ENCODE peak calls at places on chromosomes 7 and 10, in eight cellular contexts. S is body of pancreas, X is upper lobe of left lung, Y is tibial nerve, V is A549, K is IMR-90, L is transverse colon, Z is adrenal gland. U is an unnamed sample.

GRCh38 chr10:1166101-1166827 is 110.1 kb downstream of the WDR37 start:
- DNase-seq in S (no peak), X (peak; percentile 40), Y (no peak), V (no peak), K (no peak), L (no peak), Z (no peak), U (no peak)

GRCh38 chr7:1843271-1843861 is 173.3 kb downstream of the ELFN1 start:
- DNase-seq in S (peak; percentile 5), X (peak; percentile 43), Y (peak; percentile 4), V (no peak), K (peak; percentile 12), L (no peak), Z (peak; percentile 5), U (no peak)

GRCh38 chr7:135204271-135204872 is 7.0 kb downstream of the WDR91 start:
- DNase-seq in S (peak; percentile 53), X (no peak), Y (no peak), V (no peak), K (peak; percentile 93), L (no peak), Z (no peak), U (no peak)

GRCh38 chr10:90222372-90222771 is 521.0 kb downstream of the KIF20B start:
- DNase-seq in S (no peak), X (no peak), Y (no peak), V (no peak), K (peak; percentile 80), L (no peak), Z (no peak), U (no peak)

GRCh38 chr7:98930464-98930863 is 52.1 kb downstream of the TRRAP start:
- DNase-seq in S (no peak), X (no peak), Y (no peak), V (no peak), K (no peak), L (peak; percentile 33), Z (no peak), U (no peak)

GRCh38 chr10:23467024-23467423 is 28.1 kb downstream of the OTUD1 start:
- DNase-seq in S (no peak), X (no peak), Y (no peak), V (no peak), K (no peak), L (no peak), Z (no peak), U (no peak)

GRCh38 chr10:121183241-121183640 is 332.1 kb downstream of the WDR11 start:
- DNase-seq in S (no peak), X (no peak), Y (no peak), V (no peak), K (no peak), L (no peak), Z (no peak), U (no peak)

GRCh38 chr7:106059556-106059955 is 52.6 kb downstream of the SYPL1 start:
- DNase-seq in S (no peak), X (no peak), Y (no peak), V (no peak), K (no peak), L (no peak), Z (no peak), U (no peak)

GRCh38 chr10:100024741-100025140 is 15.0 kb upstream of the DNMBP start:
- DNase-seq in S (no peak), X (no peak), Y (no peak), V (no peak), K (no peak), L (no peak), Z (no peak), U (no peak)

GRCh38 chr7:101390901-101391301 is 28.2 kb downstream of the COL26A1 start:
- DNase-seq in S (no peak), X (no peak), Y (peak; percentile 27), V (no peak), K (no peak), L (peak; percentile 23), Z (no peak), U (peak; percentile 69)

GRCh38 chr10:44393051-44393630 is 8.2 kb upstream of the CXCL12 start:
- DNase-seq in S (no peak), X (no peak), Y (no peak), V (no peak), K (peak; percentile 13), L (peak; percentile 44), Z (no peak), U (no peak)

GRCh38 chr10:112246-112645 is 23.0 kb upstream of the ZMYND11 start:
- DNase-seq in S (no peak), X (no peak), Y (no peak), V (no peak), K (peak; percentile 10), L (no peak), Z (no peak), U (no peak)

GRCh38 chr10:20466731-20467130 is 430.4 kb downstream of the NEBL start:
- DNase-seq in S (no peak), X (no peak), Y (no peak), V (no peak), K (peak; percentile 2), L (no peak), Z (no peak), U (no peak)

GRCh38 chr7:44999245-45000095 is 531 bp upstream of the CCM2 start:
- DNase-seq in S (peak; percentile 100), X (peak; percentile 98), Y (peak; percentile 97), V (peak; percentile 99), K (peak; percentile 99), L (peak; percentile 100), Z (peak; percentile 100), U (peak; percentile 100)

GRCh38 chr7:45003789-45004188 is 3.8 kb downstream of the CCM2 start:
- DNase-seq in S (no peak), X (no peak), Y (no peak), V (no peak), K (no peak), L (no peak), Z (no peak), U (no peak)

GRCh38 chr7:45000096-45001032 is at the start of gene CCM2:
- DNase-seq in S (peak; percentile 55), X (peak; percentile 92), Y (no peak), V (no peak), K (peak; percentile 32), L (peak; percentile 54), Z (peak; percentile 63), U (peak; percentile 79)

GRCh38 chr7:45001826-45002225 is 1.8 kb downstream of the CCM2 start:
- DNase-seq in S (no peak), X (no peak), Y (no peak), V (no peak), K (no peak), L (no peak), Z (no peak), U (no peak)

DNA sequence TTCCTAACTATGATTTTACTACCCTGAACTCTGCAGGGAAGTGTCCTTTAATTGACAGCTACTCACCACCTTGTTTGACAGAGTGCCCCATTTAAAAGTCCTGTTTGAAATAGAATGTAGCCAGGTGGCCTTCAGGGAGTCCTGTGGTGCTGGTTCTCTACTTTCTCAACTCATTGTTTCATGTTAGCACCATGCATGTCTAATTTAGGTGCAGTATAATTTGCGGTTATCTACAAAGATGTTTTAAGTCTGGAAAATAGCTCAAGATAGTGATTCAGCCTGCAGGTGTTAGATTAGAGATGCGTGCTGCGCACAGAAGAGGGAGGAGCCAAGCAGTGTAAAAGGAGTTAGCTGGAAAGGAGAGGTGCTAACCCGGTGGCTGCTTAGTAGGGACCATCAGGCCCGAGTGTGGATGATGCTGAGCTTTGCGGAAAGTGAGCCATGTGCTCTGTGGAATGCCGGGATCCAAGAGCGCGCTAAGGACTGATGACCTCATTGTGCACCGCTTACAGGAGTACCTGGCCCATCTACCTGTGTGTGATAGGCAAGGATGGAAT is 1.2 kb downstream of the CCM2 start:
- DNase-seq in S (peak; percentile 48), X (no peak), Y (no peak), V (no peak), K (no peak), L (peak; percentile 55), Z (peak; percentile 34), U (no peak)
- TF ChIP-seq POLR2A in S (no peak), X (no peak), Y (no peak), V (no peak), K (no peak), L (no peak), Z (no peak), U (no peak)

GRCh38 chr7:5214236-5214635 is 24.2 kb downstream of the WIPI2 start:
- DNase-seq in S (no peak), X (no peak), Y (no peak), V (no peak), K (no peak), L (no peak), Z (no peak), U (no peak)
- H3K4me3 ChIP-seq in S (no peak overlapping the region), X (no peak overlapping the region), Y (no peak overlapping the region), V (no peak overlapping the region), K (no peak overlapping the region), L (no peak overlapping the region), Z (no peak overlapping the region), U (no peak overlapping the region)

GRCh38 chr7:47382200-47382599 is 199.7 kb downstream of the TNS3 start:
- DNase-seq in S (peak; percentile 8), X (no peak), Y (no peak), V (no peak), K (no peak), L (peak; percentile 1), Z (no peak), U (no peak)

GRCh38 chr7:47381132-47381495 is 200.8 kb downstream of the TNS3 start:
- DNase-seq in S (no peak), X (no peak), Y (no peak), V (no peak), K (no peak), L (no peak), Z (no peak), U (no peak)

GRCh38 chr7:47379629-47380324 is 202.1 kb downstream of the TNS3 start:
- DNase-seq in S (peak; percentile 85), X (peak; percentile 82), Y (peak; percentile 44), V (peak; percentile 31), K (peak; percentile 75), L (peak; percentile 87), Z (peak; percentile 48), U (peak; percentile 89)

GRCh38 chr7:47378728-47379395 is 203.0 kb downstream of the TNS3 start:
- DNase-seq in S (peak; percentile 11), X (no peak), Y (no peak), V (no peak), K (no peak), L (peak; percentile 8), Z (no peak), U (no peak)

DNA sequence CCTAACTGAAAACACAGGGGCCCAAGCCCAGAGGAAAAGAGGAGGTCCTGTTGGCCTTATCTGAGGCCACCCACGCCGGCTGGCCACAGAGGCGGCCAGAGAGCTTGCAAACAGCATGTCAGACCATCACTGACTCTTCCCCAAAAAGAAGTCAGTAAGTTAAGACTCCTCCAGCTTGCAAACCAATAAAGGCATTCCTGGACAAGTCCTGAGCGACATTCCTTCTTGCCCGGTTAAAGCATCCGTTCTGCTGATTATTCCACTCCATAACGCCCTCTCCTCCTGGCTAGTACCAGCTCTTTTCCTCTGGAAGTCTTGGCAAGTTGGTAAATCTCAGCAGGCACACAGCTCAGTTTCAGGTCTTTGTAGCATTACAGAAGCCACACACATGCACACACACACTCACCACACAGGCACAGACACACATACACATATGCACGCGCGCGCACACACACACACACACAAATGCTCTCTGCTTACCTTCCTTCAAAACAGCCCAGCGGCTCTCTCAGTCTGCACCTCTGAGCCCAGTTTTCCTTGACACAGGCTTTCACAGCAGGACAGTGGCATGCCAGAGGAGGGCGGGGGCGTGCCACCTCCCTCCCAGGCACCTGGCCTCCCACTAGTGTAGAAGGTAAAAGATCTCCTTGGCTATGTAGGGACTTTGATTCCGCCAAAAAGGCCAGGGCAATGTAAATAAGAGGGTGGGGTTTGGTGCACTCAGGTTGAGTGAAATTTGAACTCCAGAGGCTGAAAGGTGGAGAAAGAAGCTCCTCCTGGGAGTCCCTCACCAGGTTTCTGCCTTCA is 201.4 kb downstream of the TNS3 start:
- DNase-seq in S (peak; percentile 22), X (no peak), Y (no peak), V (peak; percentile 29), K (peak; percentile 73), L (peak; percentile 79), Z (no peak), U (no peak)
- TF ChIP-seq POLR2A in S (no peak), X (no peak), Y (no peak), V (no peak), K (no peak), L (peak; percentile 59), Z (no peak), U (no peak)

GRCh38 chr10:114634607-114634974 is 23.5 kb downstream of the ABLIM1 start:
- DNase-seq in S (peak; percentile 69), X (no peak), Y (peak; percentile 45), V (peak; percentile 63), K (peak; percentile 93), L (no peak), Z (peak; percentile 93), U (peak; percentile 72)
- H3K4me3 ChIP-seq in S (no peak overlapping the region), X (no peak overlapping the region), Y (no peak overlapping the region), V (no peak overlapping the region), K (no peak overlapping the region), L (no peak overlapping the region), Z (peak overlapping the region; percentile 16), U (peak overlapping the region; percentile 1)